ENCODE peak calls at places on chromosomes 3 and 15, in nine cellular contexts. B, A, P, W, R, T, H, V and Q are unnamed samples.

GRCh38 chr3:127568604-127569003 is 21.9 kb downstream of the TPRA1 start:
- DNase-seq in R (no peak), A (no peak), P (no peak), W (no peak), B (no peak), H (no peak), V (no peak), T (no peak), Q (no peak)

GRCh38 chr3:51642462-51642861 is 28.6 kb upstream of the TEX264 start:
- DNase-seq in V (no peak), H (no peak), A (no peak), B (no peak), P (no peak), R (no peak), T (no peak), W (no peak), Q (no peak)

GRCh38 chr15:51332211-51333147 is 5.9 kb downstream of the CYP19A1 start:
- DNase-seq in T (no peak), B (no peak), P (no peak), W (no peak), R (no peak), V (no peak), H (no peak), A (no peak), Q (no peak)

GRCh38 chr15:101318147-101318809 is 23.2 kb upstream of the SNRPA1 start:
- DNase-seq in R (no peak), V (no peak), W (no peak), A (no peak), T (no peak), B (no peak), P (no peak), H (no peak), Q (peak; percentile 3)

GRCh38 chr3:10224794-10225660 is 23.2 kb upstream of the TATDN2 start:
- DNase-seq in T (peak; percentile 56), V (peak; percentile 64), A (peak; percentile 72), P (peak; percentile 64), R (peak; percentile 75), B (peak; percentile 66), H (peak; percentile 83), W (peak; percentile 68), Q (peak; percentile 66)

GRCh38 chr3:127803619-127804018 is 18.7 kb downstream of the MGLL start:
- DNase-seq in V (no peak), W (no peak), R (no peak), A (peak; percentile 82), P (no peak), T (no peak), H (no peak), B (peak; percentile 69), Q (no peak)

GRCh38 chr3:161508852-161509477 is 12.4 kb downstream of the OTOL1 start:
- DNase-seq in P (no peak), W (no peak), V (no peak), R (no peak), T (no peak), H (peak; percentile 69), A (no peak), B (no peak), Q (no peak)

GRCh38 chr3:62373714-62374333 is 474 bp upstream of the FEZF2 start:
- DNase-seq in A (no peak), P (peak; percentile 11), R (no peak), H (no peak), B (no peak), W (no peak), T (no peak), V (no peak), Q (no peak)

GRCh38 chr15:38554354-38554753 is 10.3 kb downstream of the RASGRP1 start:
- DNase-seq in T (no peak), W (no peak), P (no peak), H (no peak), B (no peak), A (no peak), R (no peak), V (no peak), Q (no peak)

GRCh38 chr15:90561344-90562244 is 31.9 kb downstream of the CRTC3 start:
- DNase-seq in B (no peak), P (no peak), T (no peak), W (no peak), V (no peak), A (no peak), R (no peak), H (no peak), Q (peak; percentile 30)

GRCh38 chr3:14262212-14262611 is 83.6 kb downstream of the LSM3 start:
- DNase-seq in H (no peak), V (no peak), R (no peak), W (no peak), B (no peak), A (no peak), T (no peak), P (no peak), Q (no peak)

GRCh38 chr3:170725285-170725731 is 139.4 kb upstream of the SLC7A14 start:
- DNase-seq in R (no peak), A (no peak), T (no peak), P (no peak), V (no peak), B (no peak), W (no peak), H (no peak), Q (peak; percentile 31)

GRCh38 chr3:131053021-131053420 is 26.3 kb downstream of the NEK11 start:
- DNase-seq in P (no peak), T (no peak), R (no peak), B (no peak), V (no peak), H (no peak), A (no peak), W (no peak), Q (no peak)

GRCh38 chr3:146184616-146185015 is 23.6 kb upstream of the PLOD2 start:
- DNase-seq in W (no peak), A (no peak), B (no peak), P (no peak), R (no peak), T (no peak), H (no peak), V (no peak), Q (no peak)

GRCh38 chr3:190424478-190425439 is 24.9 kb downstream of the TMEM207 start:
- DNase-seq in P (peak; percentile 40), V (peak; percentile 25), T (peak; percentile 24), R (peak; percentile 35), A (peak; percentile 73), H (peak; percentile 84), W (peak; percentile 41), B (peak; percentile 72), Q (peak; percentile 54)

GRCh38 chr3:81490541-81491288 is 270.7 kb downstream of the GBE1 start:
- DNase-seq in B (peak; percentile 51), T (peak; percentile 34), P (peak; percentile 90), R (peak; percentile 78), H (peak; percentile 84), V (peak; percentile 57), W (peak; percentile 91), A (peak; percentile 64), Q (peak; percentile 42)

GRCh38 chr3:10391391-10391790 is 70.5 kb upstream of the SEC13 start:
- DNase-seq in P (no peak), H (no peak), B (no peak), A (no peak), R (no peak), W (no peak), T (no peak), V (no peak), Q (no peak)

GRCh38 chr3:69080233-69080644 is at the start of gene UBA3:
- DNase-seq in A (peak; percentile 57), P (peak; percentile 95), T (peak; percentile 94), H (peak; percentile 89), V (peak; percentile 93), B (peak; percentile 18), W (peak; percentile 41), R (peak; percentile 94), Q (peak; percentile 88)

GRCh38 chr3:88809993-88810392 is 297.4 kb upstream of the EPHA3 start:
- DNase-seq in T (no peak), V (no peak), H (no peak), R (no peak), B (peak; percentile 1), A (no peak), W (no peak), P (no peak), Q (no peak)

GRCh38 chr3:65561617-65562016 is 477.1 kb downstream of the MAGI1 start:
- DNase-seq in A (no peak), W (no peak), P (no peak), T (no peak), R (no peak), H (peak; percentile 58), B (no peak), V (no peak), Q (no peak)

GRCh38 chr3:149604125-149604851 is 53.5 kb downstream of the WWTR1 start:
- DNase-seq in A (no peak), R (no peak), W (no peak), V (no peak), B (no peak), P (no peak), T (no peak), H (no peak), Q (no peak)

GRCh38 chr3:147483578-147483977 is 74.4 kb downstream of the ZIC1 start:
- DNase-seq in A (no peak), B (no peak), P (no peak), V (no peak), T (no peak), R (no peak), W (no peak), H (no peak), Q (no peak)

GRCh38 chr3:147483145-147483544 is 74.0 kb downstream of the ZIC1 start:
- DNase-seq in R (no peak), B (no peak), W (no peak), H (no peak), T (no peak), P (no peak), A (no peak), V (no peak), Q (no peak)
- H3K4me1 ChIP-seq in R (no peaks in the 10 kb centered on the region), B (no peaks in the 10 kb centered on the region), W (no peaks in the 10 kb centered on the region), H (no peaks in the 10 kb centered on the region), T (no peaks in the 10 kb centered on the region), P (no peaks in the 10 kb centered on the region), A (no peaks in the 10 kb centered on the region), V (no peaks in the 10 kb centered on the region), Q (no peaks in the 10 kb centered on the region)

GRCh38 chr3:172261053-172261452 is 187.2 kb downstream of the GHSR start:
- DNase-seq in T (no peak), P (no peak), H (no peak), A (peak; percentile 100), V (no peak), W (no peak), B (no peak), R (no peak), Q (no peak)
- H3K4me1 ChIP-seq in T (peaks cover 82% of the 10 kb centered on the region), P (peaks cover 8% of the 10 kb centered on the region), H (no peaks in the 10 kb centered on the region), A (peaks cover 79% of the 10 kb centered on the region), V (peaks cover 40% of the 10 kb centered on the region), W (no peaks in the 10 kb centered on the region), B (no peaks in the 10 kb centered on the region), R (peaks cover 37% of the 10 kb centered on the region), Q (peaks cover 18% of the 10 kb centered on the region)

DNA sequence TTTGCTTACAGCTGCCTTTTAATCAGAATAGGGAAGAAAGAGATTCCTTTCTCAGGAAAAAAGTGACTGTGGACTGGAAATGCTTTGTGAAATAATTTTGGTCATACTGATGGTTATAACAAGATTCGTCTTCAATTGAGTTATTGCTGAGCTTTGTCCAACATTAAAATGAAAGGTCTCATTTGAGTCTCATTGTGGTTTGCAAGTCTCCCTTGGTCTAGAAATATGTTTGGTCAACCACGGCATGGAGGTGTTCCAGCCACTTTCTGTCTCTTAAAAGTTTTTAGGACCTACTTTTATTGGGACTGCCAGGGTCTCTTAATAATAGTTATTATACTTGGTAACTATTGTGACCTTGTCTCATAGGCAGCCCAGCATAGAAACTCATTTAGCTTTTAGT is 15.3 kb downstream of the FLNB start:
- DNase-seq in P (no peak), W (no peak), V (no peak), T (no peak), B (no peak), H (no peak), R (no peak), A (no peak), Q (no peak)
- H3K4me1 ChIP-seq in P (no peaks in the 10 kb centered on the region), W (peaks cover 16% of the 10 kb centered on the region), V (no peaks in the 10 kb centered on the region), T (peaks cover 54% of the 10 kb centered on the region), B (peaks cover 33% of the 10 kb centered on the region), H (no peaks in the 10 kb centered on the region), R (peaks cover 5% of the 10 kb centered on the region), A (peaks cover 59% of the 10 kb centered on the region), Q (no peaks in the 10 kb centered on the region)

GRCh38 chr3:129016725-129017530 is 15.8 kb downstream of the EFCC1 start:
- DNase-seq in T (peak; percentile 76), P (no peak), B (no peak), W (no peak), V (peak; percentile 56), H (no peak), A (no peak), R (no peak), Q (no peak)
- H3K4me1 ChIP-seq in T (peaks cover 70% of the 10 kb centered on the region), P (peaks cover 5% of the 10 kb centered on the region), B (peaks cover 74% of the 10 kb centered on the region), W (no peaks in the 10 kb centered on the region), V (peaks cover 8% of the 10 kb centered on the region), H (peaks cover 8% of the 10 kb centered on the region), A (peaks cover 12% of the 10 kb centered on the region), R (no peaks in the 10 kb centered on the region), Q (no peaks in the 10 kb centered on the region)